ENCODE peak calls at places on chromosomes 7 and 10, in six cellular contexts. K is ascending aorta, R is HEK293T, G is fibroblast of gingiva, Y is bronchial epithelial cell, B is fibroblast of the conjunctiva. V is an unnamed sample.

GRCh38 chr7:431041-431440 is 88.6 kb downstream of the PDGFA start:
- DNase-seq in K (no peak), R (no peak), G (no peak), Y (no peak), B (no peak), V (no peak)

GRCh38 chr7:151010307-151011096 is 13.8 kb downstream of the ATG9B start:
- DNase-seq in K (no peak), R (no peak), G (no peak), Y (no peak), B (no peak), V (no peak)

GRCh38 chr10:126518186-126519080 is 130.2 kb upstream of the ADAM12 start:
- DNase-seq in K (no peak), R (no peak), G (no peak), Y (peak; percentile 12), B (no peak), V (no peak)

GRCh38 chr10:89078729-89079672 is 88.4 kb downstream of the FAS start:
- DNase-seq in K (no peak), R (no peak), G (peak; percentile 64), Y (no peak), B (no peak), V (no peak)

GRCh38 chr7:47327698-47328391 is 254.1 kb downstream of the TNS3 start:
- DNase-seq in K (peak; percentile 65), R (peak; percentile 60), G (peak; percentile 84), Y (peak; percentile 47), B (peak; percentile 59), V (peak; percentile 96)

GRCh38 chr7:28570970-28571288 is 158.6 kb downstream of the CREB5 start:
- DNase-seq in K (no peak), R (no peak), G (no peak), Y (peak; percentile 74), B (peak; percentile 23), V (no peak)

GRCh38 chr7:151784843-151785680 is 91.9 kb downstream of the PRKAG2 start:
- DNase-seq in K (no peak), R (no peak), G (no peak), Y (no peak), B (no peak), V (no peak)

GRCh38 chr7:50508471-50508943 is 56.7 kb downstream of the DDC start:
- DNase-seq in K (no peak), R (no peak), G (no peak), Y (no peak), B (peak; percentile 35), V (no peak)

GRCh38 chr7:38215115-38215514 is 37.1 kb downstream of the STARD3NL start:
- DNase-seq in K (no peak), R (no peak), G (no peak), Y (peak; percentile 6), B (no peak), V (no peak)

GRCh38 chr10:93437000-93437945 is 44.9 kb downstream of the MYOF start:
- DNase-seq in K (peak; percentile 72), R (peak; percentile 68), G (peak; percentile 99), Y (peak; percentile 97), B (peak; percentile 98), V (peak; percentile 78)

GRCh38 chr7:159022238-159022993 is 122.3 kb downstream of the VIPR2 start:
- DNase-seq in K (no peak), R (no peak), G (no peak), Y (no peak), B (no peak), V (no peak)

GRCh38 chr7:20554072-20554471 is 61.4 kb upstream of the ABCB5 start:
- DNase-seq in K (no peak), R (no peak), G (no peak), Y (no peak), B (no peak), V (no peak)

GRCh38 chr10:71844695-71845094 is 6.4 kb downstream of the PSAP start:
- DNase-seq in K (no peak), R (no peak), G (no peak), Y (no peak), B (no peak), V (no peak)

GRCh38 chr10:104201636-104202035 is 30.5 kb downstream of the CFAP43 start:
- DNase-seq in K (no peak), R (no peak), G (no peak), Y (peak; percentile 33), B (no peak), V (no peak)

GRCh38 chr7:77180990-77181595 is 18.5 kb downstream of the FGL2 start:
- DNase-seq in K (no peak), R (no peak), G (no peak), Y (no peak), B (no peak), V (no peak)

GRCh38 chr7:36309716-36310115 is 79.9 kb upstream of the ANLN start:
- DNase-seq in K (no peak), R (no peak), G (no peak), Y (no peak), B (no peak), V (no peak)

GRCh38 chr7:139673230-139673629 is 104.6 kb downstream of the HIPK2 start:
- DNase-seq in K (no peak), R (no peak), G (no peak), Y (no peak), B (no peak), V (no peak)

GRCh38 chr7:51314041-51314440 is 2.6 kb downstream of the COBL start:
- DNase-seq in K (no peak), R (no peak), G (no peak), Y (no peak), B (no peak), V (no peak)

GRCh38 chr10:28387141-28387540 is 84.3 kb upstream of the MPP7 start:
- DNase-seq in K (no peak), R (no peak), G (no peak), Y (peak; percentile 78), B (no peak), V (no peak)